ENCODE peak calls at places on chromosomes 12 and 14, in six cellular contexts. One of them, this sample, is unnamed.

GRCh38 chr12:55220725-55221124 is at the start of gene OR10A7:
- DNase-seq in HepG2: no peak
- DNase-seq in suprapubic skin: no peak
- DNase-seq in H1: no peak
- DNase-seq in transverse colon: no peak
- DNase-seq in K562: no peak
- DNase-seq in this sample: no peak

GRCh38 chr14:71214241-71214640 is 307.0 kb downstream of the PCNX1 start:
- DNase-seq in HepG2: no peak
- DNase-seq in suprapubic skin: no peak
- DNase-seq in H1: no peak
- DNase-seq in transverse colon: no peak
- DNase-seq in K562: no peak
- DNase-seq in this sample: no peak

GRCh38 chr14:30698463-30698862 is 76.3 kb downstream of the SCFD1 start:
- DNase-seq in HepG2: no peak
- DNase-seq in suprapubic skin: no peak
- DNase-seq in H1: no peak
- DNase-seq in transverse colon: no peak
- DNase-seq in K562: no peak
- DNase-seq in this sample: no peak

GRCh38 chr14:106883218-106883692 is 1356.9 kb downstream of the TMEM121 start:
- DNase-seq in HepG2: peak
- DNase-seq in suprapubic skin: no peak
- DNase-seq in H1: peak
- DNase-seq in transverse colon: no peak
- DNase-seq in K562: peak
- DNase-seq in this sample: peak

GRCh38 chr12:94889512-94890210 is 113.8 kb downstream of the NDUFA12 start:
- DNase-seq in HepG2: no peak
- DNase-seq in suprapubic skin: no peak
- DNase-seq in H1: no peak
- DNase-seq in transverse colon: no peak
- DNase-seq in K562: no peak
- DNase-seq in this sample: no peak

GRCh38 chr12:100473716-100474150 is at the start of gene NR1H4:
- DNase-seq in HepG2: peak
- DNase-seq in suprapubic skin: no peak
- DNase-seq in H1: no peak
- DNase-seq in transverse colon: no peak
- DNase-seq in K562: no peak
- DNase-seq in this sample: no peak

GRCh38 chr12:49086116-49086515 is 8.5 kb downstream of the DHH start:
- DNase-seq in HepG2: no peak
- DNase-seq in suprapubic skin: no peak
- DNase-seq in H1: no peak
- DNase-seq in transverse colon: no peak
- DNase-seq in K562: no peak
- DNase-seq in this sample: no peak

GRCh38 chr14:67536087-67536486 is 3.0 kb downstream of the PLEKHH1 start:
- DNase-seq in HepG2: no peak
- DNase-seq in suprapubic skin: no peak
- DNase-seq in H1: no peak
- DNase-seq in transverse colon: no peak
- DNase-seq in K562: no peak
- DNase-seq in this sample: no peak

GRCh38 chr14:84825481-84825880 is 704.5 kb upstream of the FLRT2 start:
- DNase-seq in HepG2: no peak
- DNase-seq in suprapubic skin: no peak
- DNase-seq in H1: no peak
- DNase-seq in transverse colon: no peak
- DNase-seq in K562: no peak
- DNase-seq in this sample: no peak

GRCh38 chr12:109387425-109388166 is 39.9 kb downstream of the MYO1H start:
- DNase-seq in HepG2: peak
- DNase-seq in suprapubic skin: no peak
- DNase-seq in H1: peak
- DNase-seq in transverse colon: no peak
- DNase-seq in K562: peak
- DNase-seq in this sample: no peak

GRCh38 chr14:90060312-90060964 is 1.4 kb upstream of the KCNK13 start:
- DNase-seq in HepG2: peak
- DNase-seq in suprapubic skin: no peak
- DNase-seq in H1: peak
- DNase-seq in transverse colon: peak
- DNase-seq in K562: peak
- DNase-seq in this sample: no peak

GRCh38 chr14:76011959-76012802 is 26.6 kb downstream of the IFT43 start:
- DNase-seq in HepG2: no peak
- DNase-seq in suprapubic skin: no peak
- DNase-seq in H1: peak
- DNase-seq in transverse colon: no peak
- DNase-seq in K562: no peak
- DNase-seq in this sample: peak

GRCh38 chr14:100534528-100535286 is 52.5 kb downstream of the BEGAIN start:
- DNase-seq in HepG2: no peak
- DNase-seq in suprapubic skin: no peak
- DNase-seq in H1: no peak
- DNase-seq in transverse colon: peak
- DNase-seq in K562: no peak
- DNase-seq in this sample: peak

GRCh38 chr12:9753042-9753820 is 7.5 kb downstream of the CD69 start:
- DNase-seq in HepG2: no peak
- DNase-seq in suprapubic skin: no peak
- DNase-seq in H1: no peak
- DNase-seq in transverse colon: no peak
- DNase-seq in K562: no peak
- DNase-seq in this sample: no peak

GRCh38 chr14:60266021-60266937 is 17.3 kb downstream of the PPM1A start:
- DNase-seq in HepG2: peak
- DNase-seq in suprapubic skin: no peak
- DNase-seq in H1: no peak
- DNase-seq in transverse colon: no peak
- DNase-seq in K562: peak
- DNase-seq in this sample: no peak

GRCh38 chr14:70338550-70338949 is 20.9 kb downstream of the COX16 start:
- DNase-seq in HepG2: no peak
- DNase-seq in suprapubic skin: no peak
- DNase-seq in H1: no peak
- DNase-seq in transverse colon: no peak
- DNase-seq in K562: no peak
- DNase-seq in this sample: no peak

GRCh38 chr14:88305923-88306322 is 17.1 kb downstream of the KCNK10 start:
- DNase-seq in HepG2: no peak
- DNase-seq in suprapubic skin: no peak
- DNase-seq in H1: no peak
- DNase-seq in transverse colon: no peak
- DNase-seq in K562: no peak
- DNase-seq in this sample: no peak

GRCh38 chr12:98719515-98720504 is 74.7 kb downstream of the APAF1 start:
- DNase-seq in HepG2: no peak
- DNase-seq in suprapubic skin: no peak
- DNase-seq in H1: no peak
- DNase-seq in transverse colon: no peak
- DNase-seq in K562: no peak
- DNase-seq in this sample: no peak

GRCh38 chr12:116959845-116960514 is 49.2 kb downstream of the FBXW8 start:
- DNase-seq in HepG2: no peak
- DNase-seq in suprapubic skin: no peak
- DNase-seq in H1: no peak
- DNase-seq in transverse colon: no peak
- DNase-seq in K562: no peak
- DNase-seq in this sample: no peak

GRCh38 chr14:69154779-69155178 is 1.9 kb upstream of the DCAF5 start:
- DNase-seq in HepG2: peak
- DNase-seq in suprapubic skin: no peak
- DNase-seq in H1: no peak
- DNase-seq in transverse colon: no peak
- DNase-seq in K562: no peak
- DNase-seq in this sample: no peak

GRCh38 chr12:27905285-27906126 is 67.0 kb downstream of the PTHLH start:
- DNase-seq in HepG2: no peak
- DNase-seq in suprapubic skin: no peak
- DNase-seq in H1: no peak
- DNase-seq in transverse colon: no peak
- DNase-seq in K562: no peak
- DNase-seq in this sample: no peak

GRCh38 chr12:4866288-4866687 is 43.4 kb upstream of the KCNA1 start:
- DNase-seq in HepG2: no peak
- DNase-seq in suprapubic skin: no peak
- DNase-seq in H1: no peak
- DNase-seq in transverse colon: no peak
- DNase-seq in K562: no peak
- DNase-seq in this sample: no peak
- TF ChIP-seq POLR2AphosphoS5 in HepG2: no peak
- TF ChIP-seq POLR2AphosphoS5 in suprapubic skin: no peak
- TF ChIP-seq POLR2AphosphoS5 in H1: no peak
- TF ChIP-seq POLR2AphosphoS5 in transverse colon: peak
- TF ChIP-seq POLR2AphosphoS5 in K562: no peak
- TF ChIP-seq POLR2AphosphoS5 in this sample: no peak

GRCh38 chr14:104221071-104221625 is 82.8 kb downstream of the KIF26A start:
- DNase-seq in HepG2: no peak
- DNase-seq in suprapubic skin: no peak
- DNase-seq in H1: no peak
- DNase-seq in transverse colon: no peak
- DNase-seq in K562: no peak
- DNase-seq in this sample: no peak

GRCh38 chr14:104223101-104223809 is 84.9 kb downstream of the KIF26A start:
- DNase-seq in HepG2: no peak
- DNase-seq in suprapubic skin: no peak
- DNase-seq in H1: peak
- DNase-seq in transverse colon: peak
- DNase-seq in K562: peak
- DNase-seq in this sample: peak

GRCh38 chr14:104220225-104221070 is 82.1 kb downstream of the KIF26A start:
- DNase-seq in HepG2: no peak
- DNase-seq in suprapubic skin: no peak
- DNase-seq in H1: no peak
- DNase-seq in transverse colon: no peak
- DNase-seq in K562: no peak
- DNase-seq in this sample: no peak

GRCh38 chr14:104222396-104223036 is 84.1 kb downstream of the KIF26A start:
- DNase-seq in HepG2: no peak
- DNase-seq in suprapubic skin: no peak
- DNase-seq in H1: no peak
- DNase-seq in transverse colon: no peak
- DNase-seq in K562: no peak
- DNase-seq in this sample: no peak

DNA sequence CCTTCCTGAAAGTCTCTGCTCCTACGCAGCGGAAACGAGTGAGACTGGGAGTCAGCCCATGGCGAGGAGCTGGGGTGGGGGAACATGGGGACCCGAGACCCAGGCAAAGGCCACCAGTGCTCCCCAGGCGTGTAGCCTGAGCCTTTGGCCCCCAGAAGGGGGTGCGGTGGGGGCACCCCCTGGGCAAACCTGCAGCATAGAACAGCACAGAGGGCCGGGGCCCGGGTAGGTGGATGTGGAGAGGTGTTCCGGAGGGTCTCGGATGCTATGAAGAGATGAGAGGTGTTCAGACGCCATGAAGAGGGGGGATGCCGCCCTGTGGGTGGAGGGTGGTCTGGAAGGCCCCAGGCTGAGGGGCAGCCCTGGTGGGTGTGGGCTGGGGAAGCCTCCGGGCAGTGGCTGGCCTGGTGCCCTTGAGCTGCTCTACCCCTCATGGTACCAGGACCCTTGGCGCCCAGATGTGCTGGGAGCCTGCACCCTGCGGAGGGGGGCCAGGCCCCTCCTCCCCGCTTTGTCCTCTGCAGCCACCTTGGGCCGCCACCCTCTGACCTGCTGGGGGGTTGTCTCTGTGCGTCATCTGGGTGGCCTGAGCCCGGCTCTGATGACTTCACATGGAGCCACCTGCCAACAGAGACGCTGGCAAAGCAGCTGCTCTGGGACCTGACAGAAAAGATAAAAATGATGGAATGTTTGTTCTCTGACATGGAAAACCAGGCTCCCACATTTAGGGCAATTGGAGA is 83.4 kb downstream of the KIF26A start:
- DNase-seq in HepG2: no peak
- DNase-seq in suprapubic skin: no peak
- DNase-seq in H1: no peak
- DNase-seq in transverse colon: no peak
- DNase-seq in K562: no peak
- DNase-seq in this sample: peak
- TF ChIP-seq EP300 in HepG2: no peak
- TF ChIP-seq EP300 in suprapubic skin: no peak
- TF ChIP-seq EP300 in H1: no peak
- TF ChIP-seq EP300 in transverse colon: no peak
- TF ChIP-seq EP300 in K562: no peak
- TF ChIP-seq EP300 in this sample: no peak

GRCh38 chr12:122659579-122659978 is 43.6 kb downstream of the HCAR2 start:
- DNase-seq in HepG2: no peak
- DNase-seq in suprapubic skin: no peak
- DNase-seq in H1: no peak
- DNase-seq in transverse colon: no peak
- DNase-seq in K562: no peak
- DNase-seq in this sample: peak
- TF ChIP-seq POLR2AphosphoS5 in HepG2: no peak
- TF ChIP-seq POLR2AphosphoS5 in suprapubic skin: no peak
- TF ChIP-seq POLR2AphosphoS5 in H1: no peak
- TF ChIP-seq POLR2AphosphoS5 in transverse colon: no peak
- TF ChIP-seq POLR2AphosphoS5 in K562: no peak
- TF ChIP-seq POLR2AphosphoS5 in this sample: no peak

GRCh38 chr14:51521764-51522163 is 129.9 kb upstream of the FRMD6 start:
- DNase-seq in HepG2: no peak
- DNase-seq in suprapubic skin: no peak
- DNase-seq in H1: no peak
- DNase-seq in transverse colon: no peak
- DNase-seq in K562: no peak
- DNase-seq in this sample: no peak

GRCh38 chr14:51517116-51517515 is 134.6 kb upstream of the FRMD6 start:
- DNase-seq in HepG2: no peak
- DNase-seq in suprapubic skin: no peak
- DNase-seq in H1: no peak
- DNase-seq in transverse colon: no peak
- DNase-seq in K562: no peak
- DNase-seq in this sample: no peak

GRCh38 chr14:51520087-51520486 is 131.6 kb upstream of the FRMD6 start:
- DNase-seq in HepG2: no peak
- DNase-seq in suprapubic skin: no peak
- DNase-seq in H1: no peak
- DNase-seq in transverse colon: no peak
- DNase-seq in K562: no peak
- DNase-seq in this sample: no peak

GRCh38 chr14:51518280-51518679 is 133.4 kb upstream of the FRMD6 start:
- DNase-seq in HepG2: no peak
- DNase-seq in suprapubic skin: no peak
- DNase-seq in H1: no peak
- DNase-seq in transverse colon: no peak
- DNase-seq in K562: no peak
- DNase-seq in this sample: no peak

DNA sequence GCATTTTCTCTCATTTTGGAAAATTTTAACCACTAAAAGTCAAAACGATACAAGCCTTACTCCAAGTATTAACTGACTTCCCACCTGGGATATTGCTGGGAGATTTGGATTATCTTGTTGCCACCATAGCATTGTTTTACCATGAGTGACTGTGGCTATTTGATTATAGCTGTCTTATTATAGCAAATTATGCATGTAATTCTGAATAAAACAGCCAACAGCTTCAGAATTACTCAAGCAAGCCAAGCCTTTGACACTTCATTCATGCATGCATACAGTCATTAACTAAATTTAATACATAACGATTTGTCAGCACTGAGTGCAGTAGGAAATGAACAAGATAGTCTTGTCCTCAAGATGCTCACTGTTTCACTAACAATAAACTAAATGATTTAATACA is 133.0 kb upstream of the FRMD6 start:
- DNase-seq in HepG2: no peak
- DNase-seq in suprapubic skin: no peak
- DNase-seq in H1: no peak
- DNase-seq in transverse colon: no peak
- DNase-seq in K562: no peak
- DNase-seq in this sample: no peak
- TF ChIP-seq EP300 in HepG2: no peak
- TF ChIP-seq EP300 in suprapubic skin: no peak
- TF ChIP-seq EP300 in H1: no peak
- TF ChIP-seq EP300 in transverse colon: no peak
- TF ChIP-seq EP300 in K562: no peak
- TF ChIP-seq EP300 in this sample: no peak